ENCODE peak calls at places on chromosomes 13 and 19, in nine cellular contexts. R is left ventricle myocardium inferior, I is GM23248, Y is lung, D is psoas muscle, O is IMR-90, V is pancreas, A is OCI-LY7, K is upper lobe of right lung. C is an unnamed sample. For H3K4me1, the result is how much of the 10 kb centered on the place peaks cover.

GRCh38 chr13:44313674-44314073 is 60.0 kb upstream of the SERP2 start:
- DNase-seq in O (peak), V (no peak), R (no peak), Y (no peak), I (peak), A (no peak), D (no peak), K (no peak), C (no peak)

GRCh38 chr19:35671818-35672217 is 5.5 kb downstream of the UPK1A start:
- DNase-seq in A (no peak), V (no peak), K (no peak), D (no peak), I (no peak), R (no peak), Y (no peak), O (no peak), C (no peak)

GRCh38 chr13:50037788-50038187 is 22.5 kb downstream of the KCNRG start:
- DNase-seq in Y (no peak), I (no peak), V (no peak), O (no peak), K (no peak), A (no peak), D (no peak), R (no peak), C (no peak)

GRCh38 chr19:45462174-45462573 is 5.6 kb upstream of the FOSB start:
- DNase-seq in K (no peak), O (no peak), R (no peak), Y (no peak), V (no peak), A (no peak), I (no peak), D (no peak), C (no peak)

GRCh38 chr13:101053289-101053688 is 363.0 kb downstream of the NALCN start:
- DNase-seq in O (no peak), R (no peak), I (peak), K (no peak), D (no peak), V (no peak), Y (no peak), A (no peak), C (no peak)

GRCh38 chr19:56199686-56200085 is 2.1 kb upstream of the ZSCAN5B start:
- DNase-seq in A (no peak), V (no peak), K (no peak), D (no peak), R (no peak), I (no peak), Y (no peak), O (no peak), C (no peak)

GRCh38 chr13:44271915-44272341 is 101.7 kb upstream of the SERP2 start:
- DNase-seq in O (no peak), A (no peak), I (no peak), K (no peak), Y (no peak), D (peak), R (no peak), V (no peak), C (no peak)

GRCh38 chr13:60583196-60583908 is 186.3 kb downstream of the TDRD3 start:
- DNase-seq in D (no peak), V (no peak), O (peak), R (no peak), A (no peak), K (no peak), Y (no peak), I (peak), C (no peak)

GRCh38 chr13:64930636-64931035 is 2299.5 kb downstream of the PCDH9 start:
- DNase-seq in Y (no peak), K (no peak), D (no peak), A (no peak), O (no peak), V (no peak), I (no peak), R (no peak), C (no peak)

GRCh38 chr19:4326837-4327251 is 11.8 kb downstream of the STAP2 start:
- DNase-seq in O (no peak), R (no peak), Y (no peak), K (no peak), A (no peak), V (peak), I (no peak), D (no peak), C (no peak)

GRCh38 chr13:51479199-51479523 is 26.3 kb upstream of the INTS6 start:
- DNase-seq in A (no peak), I (peak), K (no peak), D (no peak), V (no peak), Y (no peak), R (no peak), O (peak), C (no peak)

GRCh38 chr13:73556902-73557301 is 498.1 kb downstream of the KLF5 start:
- DNase-seq in A (no peak), O (no peak), Y (no peak), V (no peak), I (no peak), D (no peak), K (no peak), R (no peak), C (no peak)

GRCh38 chr19:48512504-48513288 is 1.1 kb upstream of the LMTK3 start:
- DNase-seq in I (no peak), O (no peak), Y (no peak), V (no peak), R (no peak), K (no peak), A (no peak), D (no peak), C (no peak)

GRCh38 chr19:20925481-20925880 is 2.4 kb downstream of the ZNF85 start:
- DNase-seq in Y (no peak), R (no peak), V (no peak), O (no peak), I (no peak), K (no peak), A (no peak), D (no peak), C (no peak)

GRCh38 chr19:20926796-20927195 is 3.7 kb downstream of the ZNF85 start:
- DNase-seq in R (no peak), V (no peak), K (no peak), Y (no peak), I (peak), D (no peak), A (no peak), O (no peak), C (no peak)

GRCh38 chr19:20923077-20923871 is at the start of gene ZNF85:
- DNase-seq in I (peak), K (peak), R (peak), A (peak), V (peak), O (peak), Y (peak), D (peak), C (peak)

DNA sequence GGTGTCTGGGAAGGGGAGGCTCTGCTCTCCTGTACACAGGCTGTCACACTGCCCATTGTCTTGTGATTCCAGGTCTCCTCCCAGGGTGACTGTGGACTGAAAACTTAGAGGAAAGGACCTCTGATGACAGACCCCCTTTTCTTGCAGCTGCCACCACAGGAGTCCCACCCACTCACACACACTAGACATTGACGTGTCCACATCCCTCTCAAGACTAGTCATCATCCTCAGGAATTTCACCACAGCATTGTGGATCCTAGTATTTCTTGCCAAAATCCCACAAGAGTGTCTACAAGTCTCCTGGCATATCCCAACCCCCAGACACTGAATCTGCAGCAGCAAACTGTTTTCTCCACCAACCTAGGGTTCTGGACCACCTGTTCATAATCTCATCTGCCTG is 5.3 kb downstream of the ZNF85 start:
- DNase-seq in D (no peak), K (no peak), R (no peak), Y (no peak), A (no peak), V (no peak), I (peak), O (peak), C (no peak)
- H3K27ac ChIP-seq in D (no peak), K (no peak), R (no peak), Y (no peak), A (no peak), V (no peak), I (peak), O (no peak), C (no peak)

GRCh38 chr13:109767023-109767422 is 19.4 kb downstream of the IRS2 start:
- DNase-seq in R (no peak), Y (no peak), D (peak), O (no peak), K (no peak), A (no peak), V (no peak), I (no peak), C (no peak)

GRCh38 chr13:109764045-109764444 is 22.3 kb downstream of the IRS2 start:
- DNase-seq in K (no peak), R (no peak), D (no peak), Y (no peak), O (no peak), I (no peak), A (no peak), V (no peak), C (no peak)

GRCh38 chr13:109761695-109762094 is 24.7 kb downstream of the IRS2 start:
- DNase-seq in O (no peak), R (no peak), I (no peak), V (no peak), Y (no peak), K (no peak), D (no peak), A (no peak), C (no peak)

GRCh38 chr13:109762791-109763190 is 23.6 kb downstream of the IRS2 start:
- DNase-seq in A (no peak), Y (no peak), K (no peak), I (no peak), V (no peak), D (no peak), O (no peak), R (no peak), C (no peak)

GRCh38 chr13:109764474-109765292 is 21.7 kb downstream of the IRS2 start:
- DNase-seq in D (peak), Y (no peak), O (peak), V (no peak), R (no peak), I (peak), K (no peak), A (no peak), C (no peak)
- H3K4me1 ChIP-seq in D (under half), Y (under half), O (under half), V (under half), R (half or more), I (under half), K (under half), A (under half), C (under half)

GRCh38 chr19:30386551-30387143 is 14.5 kb downstream of the ZNF536 start:
- DNase-seq in V (no peak), R (no peak), A (no peak), Y (no peak), K (no peak), D (no peak), O (no peak), I (no peak), C (no peak)
- H3K27ac ChIP-seq in V (no peak), R (no peak), A (no peak), Y (no peak), K (no peak), D (no peak), O (no peak), I (no peak), C (no peak)

GRCh38 chr13:97121894-97122293 is 100.2 kb upstream of the MBNL2 start:
- DNase-seq in V (no peak), R (no peak), Y (no peak), D (no peak), O (peak), I (peak), A (no peak), K (no peak), C (no peak)
- H3K4me1 ChIP-seq in V (under half), R (half or more), Y (under half), D (under half), O (under half), I (half or more), A (under half), K (under half), C (under half)

DNA sequence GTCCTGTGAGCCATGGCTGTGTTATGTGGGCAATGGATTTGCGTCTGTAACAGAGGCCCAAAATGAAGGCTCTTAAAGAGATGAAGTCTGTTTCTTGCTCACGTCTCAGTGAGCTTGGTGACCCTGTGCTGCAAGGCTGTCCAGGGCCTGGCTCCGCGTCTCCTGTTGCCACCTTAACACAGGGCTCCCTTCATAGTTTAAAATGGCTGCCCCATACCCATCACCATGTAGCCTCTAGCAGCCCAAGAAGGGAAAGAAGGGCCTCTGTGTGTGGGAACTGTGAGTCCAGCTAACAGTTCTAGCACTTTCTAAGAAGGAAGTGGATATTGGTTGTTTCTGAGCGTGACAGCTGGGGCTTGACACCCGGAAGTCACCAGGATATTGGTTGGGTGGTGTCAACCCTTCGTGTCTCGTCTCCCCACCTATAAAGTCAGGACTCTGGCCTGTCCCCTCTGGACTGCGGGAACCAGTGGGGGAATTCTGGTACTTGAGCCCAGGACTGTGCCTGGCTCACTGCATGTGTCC is 20.9 kb downstream of the TMED1 start:
- DNase-seq in I (peak), D (no peak), R (no peak), O (no peak), K (no peak), V (no peak), Y (no peak), A (no peak), C (no peak)
- H3K27ac ChIP-seq in I (peak), D (no peak), R (no peak), O (peak), K (peak), V (no peak), Y (no peak), A (no peak), C (peak)